ENCODE peak calls at places on chromosome 10, in seven cellular contexts. One of them, this sample, is unnamed.

GRCh38 chr10:104350146-104350635 is 3.4 kb upstream of the CFAP58 start:
- DNase-seq in brain microvascular endothelial cell: no peak
- DNase-seq in tibial nerve: no peak
- DNase-seq in CD8-positive, alpha-beta memory T cell: no peak
- DNase-seq in upper lobe of right lung: no peak
- DNase-seq in naive thymus-derived CD4-positive, alpha-beta T cell: peak
- DNase-seq in cardiac muscle cell: peak
- DNase-seq in this sample: no peak

GRCh38 chr10:8520382-8520781 is 465.9 kb downstream of the GATA3 start:
- DNase-seq in brain microvascular endothelial cell: no peak
- DNase-seq in tibial nerve: no peak
- DNase-seq in CD8-positive, alpha-beta memory T cell: no peak
- DNase-seq in upper lobe of right lung: no peak
- DNase-seq in naive thymus-derived CD4-positive, alpha-beta T cell: no peak
- DNase-seq in cardiac muscle cell: no peak
- DNase-seq in this sample: no peak

GRCh38 chr10:123665371-123666286 is 526 bp upstream of the GPR26 start:
- DNase-seq in brain microvascular endothelial cell: no peak
- DNase-seq in tibial nerve: no peak
- DNase-seq in CD8-positive, alpha-beta memory T cell: no peak
- DNase-seq in upper lobe of right lung: peak
- DNase-seq in naive thymus-derived CD4-positive, alpha-beta T cell: no peak
- DNase-seq in cardiac muscle cell: no peak
- DNase-seq in this sample: no peak

GRCh38 chr10:124345521-124345920 is 73.2 kb downstream of the OAT start:
- DNase-seq in brain microvascular endothelial cell: no peak
- DNase-seq in tibial nerve: no peak
- DNase-seq in CD8-positive, alpha-beta memory T cell: no peak
- DNase-seq in upper lobe of right lung: peak
- DNase-seq in naive thymus-derived CD4-positive, alpha-beta T cell: no peak
- DNase-seq in cardiac muscle cell: no peak
- DNase-seq in this sample: no peak

GRCh38 chr10:5583525-5584175 is 58.9 kb downstream of the CALML3 start:
- DNase-seq in brain microvascular endothelial cell: no peak
- DNase-seq in tibial nerve: peak
- DNase-seq in CD8-positive, alpha-beta memory T cell: no peak
- DNase-seq in upper lobe of right lung: peak
- DNase-seq in naive thymus-derived CD4-positive, alpha-beta T cell: no peak
- DNase-seq in cardiac muscle cell: peak
- DNase-seq in this sample: peak

GRCh38 chr10:124739996-124740373 is 4.2 kb downstream of the FAM53B start:
- DNase-seq in brain microvascular endothelial cell: no peak
- DNase-seq in tibial nerve: peak
- DNase-seq in CD8-positive, alpha-beta memory T cell: no peak
- DNase-seq in upper lobe of right lung: no peak
- DNase-seq in naive thymus-derived CD4-positive, alpha-beta T cell: no peak
- DNase-seq in cardiac muscle cell: no peak
- DNase-seq in this sample: no peak

GRCh38 chr10:117318909-117319308 is 56.3 kb downstream of the PDZD8 start:
- DNase-seq in brain microvascular endothelial cell: no peak
- DNase-seq in tibial nerve: no peak
- DNase-seq in CD8-positive, alpha-beta memory T cell: no peak
- DNase-seq in upper lobe of right lung: no peak
- DNase-seq in naive thymus-derived CD4-positive, alpha-beta T cell: no peak
- DNase-seq in cardiac muscle cell: no peak
- DNase-seq in this sample: peak

GRCh38 chr10:30062090-30062489 is 2.7 kb upstream of the JCAD start:
- DNase-seq in brain microvascular endothelial cell: peak
- DNase-seq in tibial nerve: no peak
- DNase-seq in CD8-positive, alpha-beta memory T cell: no peak
- DNase-seq in upper lobe of right lung: no peak
- DNase-seq in naive thymus-derived CD4-positive, alpha-beta T cell: no peak
- DNase-seq in cardiac muscle cell: no peak
- DNase-seq in this sample: no peak

GRCh38 chr10:81096558-81096957 is 558.9 kb downstream of the SH2D4B start:
- DNase-seq in brain microvascular endothelial cell: no peak
- DNase-seq in tibial nerve: no peak
- DNase-seq in CD8-positive, alpha-beta memory T cell: no peak
- DNase-seq in upper lobe of right lung: no peak
- DNase-seq in naive thymus-derived CD4-positive, alpha-beta T cell: no peak
- DNase-seq in cardiac muscle cell: no peak
- DNase-seq in this sample: no peak

GRCh38 chr10:124983321-124983720 is 41.4 kb downstream of the ZRANB1 start:
- DNase-seq in brain microvascular endothelial cell: no peak
- DNase-seq in tibial nerve: no peak
- DNase-seq in CD8-positive, alpha-beta memory T cell: no peak
- DNase-seq in upper lobe of right lung: no peak
- DNase-seq in naive thymus-derived CD4-positive, alpha-beta T cell: no peak
- DNase-seq in cardiac muscle cell: no peak
- DNase-seq in this sample: peak

GRCh38 chr10:68665841-68666240 is 55.2 kb upstream of the CCAR1 start:
- DNase-seq in brain microvascular endothelial cell: peak
- DNase-seq in tibial nerve: no peak
- DNase-seq in CD8-positive, alpha-beta memory T cell: no peak
- DNase-seq in upper lobe of right lung: no peak
- DNase-seq in naive thymus-derived CD4-positive, alpha-beta T cell: no peak
- DNase-seq in cardiac muscle cell: no peak
- DNase-seq in this sample: no peak

GRCh38 chr10:52442576-52442975 is 128.5 kb downstream of the DKK1 start:
- DNase-seq in brain microvascular endothelial cell: peak
- DNase-seq in tibial nerve: no peak
- DNase-seq in CD8-positive, alpha-beta memory T cell: no peak
- DNase-seq in upper lobe of right lung: no peak
- DNase-seq in naive thymus-derived CD4-positive, alpha-beta T cell: no peak
- DNase-seq in cardiac muscle cell: no peak
- DNase-seq in this sample: no peak
- H3K27ac ChIP-seq in brain microvascular endothelial cell: peak
- H3K27ac ChIP-seq in tibial nerve: no peak
- H3K27ac ChIP-seq in CD8-positive, alpha-beta memory T cell: no peak
- H3K27ac ChIP-seq in upper lobe of right lung: no peak
- H3K27ac ChIP-seq in naive thymus-derived CD4-positive, alpha-beta T cell: no peak
- H3K27ac ChIP-seq in cardiac muscle cell: no peak
- H3K27ac ChIP-seq in this sample: no peak

DNA sequence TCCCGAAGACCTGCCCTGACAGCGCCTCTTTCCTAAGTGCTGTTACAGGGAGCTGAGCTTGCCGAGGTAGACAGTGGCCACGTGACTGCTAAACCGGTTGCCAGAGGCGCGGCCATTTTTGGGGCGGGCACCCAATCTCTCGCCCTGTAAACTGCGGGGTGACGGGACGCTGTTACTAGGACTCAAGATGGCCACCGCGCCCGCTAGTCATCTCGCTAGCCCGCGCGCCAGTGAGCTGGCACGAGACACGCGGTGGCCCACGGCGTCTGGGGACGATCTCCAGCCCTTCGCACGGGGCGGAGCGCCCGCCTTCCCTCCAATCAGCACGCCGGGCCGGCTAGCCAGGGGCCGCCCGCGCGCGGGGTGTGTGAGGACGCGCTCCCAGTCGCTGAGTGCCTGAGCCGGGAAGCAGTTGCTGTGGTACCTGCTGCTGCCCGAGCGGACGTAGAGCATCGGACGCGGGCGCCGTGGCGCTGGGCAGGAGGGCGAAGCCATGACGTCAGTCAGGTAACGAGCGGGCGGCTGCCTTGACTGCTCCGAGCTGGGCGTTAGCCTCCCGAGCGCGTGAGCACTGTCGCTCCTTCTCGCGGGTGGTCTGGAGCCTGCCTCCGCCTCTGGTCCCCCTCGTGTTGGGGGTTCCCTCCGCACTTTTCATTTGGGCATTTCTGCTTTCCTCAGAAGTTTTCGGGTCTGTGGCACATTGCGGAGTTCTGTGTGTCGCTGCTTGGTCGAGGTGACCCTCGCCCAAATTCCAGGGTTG is 25.5 kb downstream of the ADK start:
- DNase-seq in brain microvascular endothelial cell: peak
- DNase-seq in tibial nerve: peak
- DNase-seq in CD8-positive, alpha-beta memory T cell: peak
- DNase-seq in upper lobe of right lung: peak
- DNase-seq in naive thymus-derived CD4-positive, alpha-beta T cell: peak
- DNase-seq in cardiac muscle cell: peak
- DNase-seq in this sample: peak
- H3K27ac ChIP-seq in brain microvascular endothelial cell: peak
- H3K27ac ChIP-seq in tibial nerve: peak
- H3K27ac ChIP-seq in CD8-positive, alpha-beta memory T cell: peak
- H3K27ac ChIP-seq in upper lobe of right lung: peak
- H3K27ac ChIP-seq in naive thymus-derived CD4-positive, alpha-beta T cell: peak
- H3K27ac ChIP-seq in cardiac muscle cell: peak
- H3K27ac ChIP-seq in this sample: peak

GRCh38 chr10:12741255-12741915 is 260.1 kb downstream of the CCDC3 start:
- DNase-seq in brain microvascular endothelial cell: no peak
- DNase-seq in tibial nerve: peak
- DNase-seq in CD8-positive, alpha-beta memory T cell: no peak
- DNase-seq in upper lobe of right lung: no peak
- DNase-seq in naive thymus-derived CD4-positive, alpha-beta T cell: no peak
- DNase-seq in cardiac muscle cell: no peak
- DNase-seq in this sample: no peak

GRCh38 chr10:12748186-12748585 is 253.3 kb downstream of the CCDC3 start:
- DNase-seq in brain microvascular endothelial cell: no peak
- DNase-seq in tibial nerve: no peak
- DNase-seq in CD8-positive, alpha-beta memory T cell: no peak
- DNase-seq in upper lobe of right lung: peak
- DNase-seq in naive thymus-derived CD4-positive, alpha-beta T cell: no peak
- DNase-seq in cardiac muscle cell: no peak
- DNase-seq in this sample: no peak

DNA sequence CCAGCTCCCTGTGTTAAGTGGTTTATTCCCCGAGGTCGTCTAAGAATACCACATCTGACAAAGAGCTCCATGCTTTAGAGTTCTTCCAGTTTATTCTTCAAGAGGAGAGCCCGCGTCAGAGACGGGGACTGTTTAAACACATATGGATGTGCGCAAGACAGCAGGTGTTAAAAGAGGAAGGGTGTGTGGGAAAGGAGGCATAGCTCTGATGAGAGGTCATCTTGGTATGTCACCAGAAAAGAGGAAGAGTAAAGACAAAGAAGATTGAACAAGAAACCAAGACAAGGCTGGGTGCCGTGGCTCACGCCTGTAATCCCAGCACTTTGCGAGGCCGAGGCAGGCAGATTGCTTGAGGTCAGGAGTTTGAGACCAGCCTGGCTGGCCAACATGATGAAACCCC is 258.7 kb downstream of the CCDC3 start:
- DNase-seq in brain microvascular endothelial cell: no peak
- DNase-seq in tibial nerve: no peak
- DNase-seq in CD8-positive, alpha-beta memory T cell: no peak
- DNase-seq in upper lobe of right lung: no peak
- DNase-seq in naive thymus-derived CD4-positive, alpha-beta T cell: no peak
- DNase-seq in cardiac muscle cell: no peak
- DNase-seq in this sample: no peak
- H3K27ac ChIP-seq in brain microvascular endothelial cell: no peak
- H3K27ac ChIP-seq in tibial nerve: no peak
- H3K27ac ChIP-seq in CD8-positive, alpha-beta memory T cell: no peak
- H3K27ac ChIP-seq in upper lobe of right lung: no peak
- H3K27ac ChIP-seq in naive thymus-derived CD4-positive, alpha-beta T cell: no peak
- H3K27ac ChIP-seq in cardiac muscle cell: no peak
- H3K27ac ChIP-seq in this sample: no peak

DNA sequence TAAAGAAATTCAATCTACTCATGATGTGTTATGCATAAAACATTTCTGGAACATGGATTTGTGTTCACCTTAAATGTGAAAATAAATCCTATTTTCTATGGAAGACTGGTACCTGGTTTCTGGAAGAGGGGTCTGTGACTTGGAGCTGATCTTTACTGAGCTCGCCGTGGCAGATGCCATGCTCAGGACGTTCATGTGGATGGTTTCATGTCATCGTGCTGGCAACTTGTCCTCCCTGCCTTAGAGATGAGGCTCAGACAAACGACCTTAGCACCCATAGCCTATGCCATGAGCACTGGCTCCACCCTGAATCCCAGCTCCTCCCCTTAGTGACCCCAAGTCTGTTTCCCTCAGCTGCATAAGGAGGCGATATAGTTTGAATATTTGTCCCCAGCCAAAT is 7.3 kb downstream of the PPIF start:
- DNase-seq in brain microvascular endothelial cell: no peak
- DNase-seq in tibial nerve: no peak
- DNase-seq in CD8-positive, alpha-beta memory T cell: no peak
- DNase-seq in upper lobe of right lung: no peak
- DNase-seq in naive thymus-derived CD4-positive, alpha-beta T cell: no peak
- DNase-seq in cardiac muscle cell: no peak
- DNase-seq in this sample: no peak
- H3K27ac ChIP-seq in brain microvascular endothelial cell: no peak
- H3K27ac ChIP-seq in tibial nerve: no peak
- H3K27ac ChIP-seq in CD8-positive, alpha-beta memory T cell: no peak
- H3K27ac ChIP-seq in upper lobe of right lung: no peak
- H3K27ac ChIP-seq in naive thymus-derived CD4-positive, alpha-beta T cell: no peak
- H3K27ac ChIP-seq in cardiac muscle cell: no peak
- H3K27ac ChIP-seq in this sample: no peak